ENCODE peak calls at places on chromosomes 13 and 19, in seven cellular contexts. One of them, this sample, is unnamed.

GRCh38 chr13:104740616-104741222 is 1674.5 kb upstream of the SLC10A2 start:
- DNase-seq in kidney epithelial cell: no peak
- DNase-seq in foreskin fibroblast: no peak
- DNase-seq in thoracic aorta: no peak
- DNase-seq in AG10803: no peak
- DNase-seq in fibroblast of pulmonary artery: no peak
- DNase-seq in astrocyte of the spinal cord: no peak
- DNase-seq in this sample: no peak

GRCh38 chr13:24661713-24662112 is 18.5 kb upstream of the ATP12A start:
- DNase-seq in AG10803: peak
- DNase-seq in kidney epithelial cell: no peak
- DNase-seq in astrocyte of the spinal cord: no peak
- DNase-seq in fibroblast of pulmonary artery: no peak
- DNase-seq in thoracic aorta: no peak
- DNase-seq in foreskin fibroblast: no peak
- DNase-seq in this sample: no peak

GRCh38 chr19:6417713-6418561 is 6.7 kb downstream of the KHSRP start:
- DNase-seq in foreskin fibroblast: no peak
- DNase-seq in thoracic aorta: no peak
- DNase-seq in astrocyte of the spinal cord: peak
- DNase-seq in AG10803: peak
- DNase-seq in kidney epithelial cell: no peak
- DNase-seq in fibroblast of pulmonary artery: peak
- DNase-seq in this sample: no peak

GRCh38 chr19:5182811-5183210 is 157.8 kb downstream of the PTPRS start:
- DNase-seq in thoracic aorta: no peak
- DNase-seq in foreskin fibroblast: no peak
- DNase-seq in kidney epithelial cell: no peak
- DNase-seq in astrocyte of the spinal cord: no peak
- DNase-seq in AG10803: peak
- DNase-seq in fibroblast of pulmonary artery: no peak
- DNase-seq in this sample: peak

GRCh38 chr19:44587863-44588752 is 25.3 kb upstream of the IGSF23 start:
- DNase-seq in foreskin fibroblast: peak
- DNase-seq in AG10803: peak
- DNase-seq in kidney epithelial cell: peak
- DNase-seq in thoracic aorta: no peak
- DNase-seq in astrocyte of the spinal cord: peak
- DNase-seq in fibroblast of pulmonary artery: peak
- DNase-seq in this sample: peak

GRCh38 chr19:3459322-3459881 is 20.9 kb downstream of the SMIM24 start:
- DNase-seq in AG10803: peak
- DNase-seq in fibroblast of pulmonary artery: peak
- DNase-seq in kidney epithelial cell: peak
- DNase-seq in astrocyte of the spinal cord: peak
- DNase-seq in foreskin fibroblast: peak
- DNase-seq in thoracic aorta: peak
- DNase-seq in this sample: peak

GRCh38 chr13:67137044-67137735 is 92.9 kb downstream of the PCDH9 start:
- DNase-seq in astrocyte of the spinal cord: peak
- DNase-seq in AG10803: no peak
- DNase-seq in kidney epithelial cell: no peak
- DNase-seq in fibroblast of pulmonary artery: peak
- DNase-seq in foreskin fibroblast: peak
- DNase-seq in thoracic aorta: no peak
- DNase-seq in this sample: no peak

GRCh38 chr13:100235311-100235901 is 146.5 kb downstream of the PCCA start:
- DNase-seq in fibroblast of pulmonary artery: peak
- DNase-seq in kidney epithelial cell: peak
- DNase-seq in AG10803: peak
- DNase-seq in astrocyte of the spinal cord: peak
- DNase-seq in thoracic aorta: no peak
- DNase-seq in foreskin fibroblast: peak
- DNase-seq in this sample: no peak

GRCh38 chr19:37470216-37470615 is 1.1 kb downstream of the ZNF570 start:
- DNase-seq in foreskin fibroblast: no peak
- DNase-seq in astrocyte of the spinal cord: no peak
- DNase-seq in thoracic aorta: no peak
- DNase-seq in kidney epithelial cell: no peak
- DNase-seq in fibroblast of pulmonary artery: no peak
- DNase-seq in AG10803: no peak
- DNase-seq in this sample: no peak
- H3K4me3 ChIP-seq in foreskin fibroblast: peak
- H3K4me3 ChIP-seq in astrocyte of the spinal cord: no peak
- H3K4me3 ChIP-seq in thoracic aorta: peak
- H3K4me3 ChIP-seq in kidney epithelial cell: no peak
- H3K4me3 ChIP-seq in fibroblast of pulmonary artery: peak
- H3K4me3 ChIP-seq in AG10803: peak
- H3K4me3 ChIP-seq in this sample: no peak

GRCh38 chr19:1651061-1651547 is 1.3 kb downstream of the TCF3 start:
- DNase-seq in fibroblast of pulmonary artery: peak
- DNase-seq in AG10803: peak
- DNase-seq in astrocyte of the spinal cord: no peak
- DNase-seq in foreskin fibroblast: no peak
- DNase-seq in kidney epithelial cell: no peak
- DNase-seq in thoracic aorta: no peak
- DNase-seq in this sample: no peak

GRCh38 chr19:1648156-1648925 is 4.1 kb downstream of the TCF3 start:
- DNase-seq in AG10803: no peak
- DNase-seq in thoracic aorta: no peak
- DNase-seq in astrocyte of the spinal cord: no peak
- DNase-seq in fibroblast of pulmonary artery: no peak
- DNase-seq in foreskin fibroblast: no peak
- DNase-seq in kidney epithelial cell: no peak
- DNase-seq in this sample: no peak

GRCh38 chr19:1648926-1649541 is 3.4 kb downstream of the TCF3 start:
- DNase-seq in fibroblast of pulmonary artery: no peak
- DNase-seq in astrocyte of the spinal cord: no peak
- DNase-seq in kidney epithelial cell: no peak
- DNase-seq in AG10803: no peak
- DNase-seq in foreskin fibroblast: no peak
- DNase-seq in thoracic aorta: no peak
- DNase-seq in this sample: no peak

GRCh38 chr19:1650627-1651009 is 1.8 kb downstream of the TCF3 start:
- DNase-seq in kidney epithelial cell: no peak
- DNase-seq in foreskin fibroblast: peak
- DNase-seq in AG10803: no peak
- DNase-seq in astrocyte of the spinal cord: peak
- DNase-seq in thoracic aorta: no peak
- DNase-seq in fibroblast of pulmonary artery: peak
- DNase-seq in this sample: no peak

DNA sequence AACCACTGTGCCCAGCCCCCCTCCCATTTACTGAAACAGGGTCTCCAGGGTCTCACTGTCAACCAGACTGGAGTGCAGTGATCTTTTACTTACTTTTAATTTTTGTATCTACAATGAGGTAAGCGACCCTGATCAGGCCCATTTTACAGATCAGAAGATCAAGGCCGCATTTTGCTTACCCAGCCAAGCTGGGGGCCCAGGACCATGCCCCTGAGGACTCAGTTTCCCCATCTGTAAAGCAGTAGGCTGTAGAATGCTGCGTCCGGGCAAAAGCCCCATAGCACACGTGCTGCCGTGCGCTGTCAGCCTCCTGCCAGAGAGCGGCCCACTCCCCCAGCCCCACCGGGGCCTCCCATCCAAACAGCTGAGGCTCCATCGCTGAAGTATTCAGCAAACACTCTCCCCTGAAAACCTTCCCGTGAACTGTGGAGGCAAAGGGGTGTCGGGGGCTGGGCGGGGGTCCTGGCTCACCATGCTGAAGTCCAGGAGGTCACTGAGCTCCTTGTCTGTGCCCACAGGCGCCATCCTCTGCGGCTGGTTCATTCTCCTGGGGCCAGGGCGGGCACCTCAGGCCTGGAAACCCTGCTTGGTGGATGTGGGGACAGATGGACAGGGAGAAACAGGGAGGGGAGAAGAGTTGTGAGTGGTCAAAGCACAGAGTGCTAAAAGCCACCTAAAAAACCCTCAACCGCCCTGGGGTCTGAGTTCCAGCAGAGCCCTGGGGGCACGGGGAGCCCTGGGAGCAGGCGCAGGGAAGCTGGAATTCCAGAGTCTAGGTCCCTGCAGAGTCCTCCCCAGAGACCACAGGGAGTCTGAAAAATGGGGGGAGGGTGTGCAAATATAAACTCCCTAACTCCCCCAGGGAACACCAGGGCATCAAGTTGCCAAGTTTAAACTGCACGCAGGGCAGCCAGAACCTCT is 2.4 kb downstream of the TCF3 start:
- DNase-seq in kidney epithelial cell: no peak
- DNase-seq in AG10803: no peak
- DNase-seq in foreskin fibroblast: no peak
- DNase-seq in thoracic aorta: no peak
- DNase-seq in astrocyte of the spinal cord: no peak
- DNase-seq in fibroblast of pulmonary artery: no peak
- DNase-seq in this sample: no peak
- H3K4me3 ChIP-seq in kidney epithelial cell: no peak
- H3K4me3 ChIP-seq in AG10803: peak
- H3K4me3 ChIP-seq in foreskin fibroblast: peak
- H3K4me3 ChIP-seq in thoracic aorta: peak
- H3K4me3 ChIP-seq in astrocyte of the spinal cord: peak
- H3K4me3 ChIP-seq in fibroblast of pulmonary artery: peak
- H3K4me3 ChIP-seq in this sample: no peak

GRCh38 chr13:114063545-114064515 is 68.6 kb downstream of the RASA3 start:
- DNase-seq in astrocyte of the spinal cord: peak
- DNase-seq in AG10803: peak
- DNase-seq in thoracic aorta: peak
- DNase-seq in kidney epithelial cell: no peak
- DNase-seq in foreskin fibroblast: peak
- DNase-seq in fibroblast of pulmonary artery: peak
- DNase-seq in this sample: peak
- H3K4me3 ChIP-seq in astrocyte of the spinal cord: peak
- H3K4me3 ChIP-seq in AG10803: peak
- H3K4me3 ChIP-seq in thoracic aorta: peak
- H3K4me3 ChIP-seq in kidney epithelial cell: no peak
- H3K4me3 ChIP-seq in foreskin fibroblast: peak
- H3K4me3 ChIP-seq in fibroblast of pulmonary artery: peak
- H3K4me3 ChIP-seq in this sample: peak

DNA sequence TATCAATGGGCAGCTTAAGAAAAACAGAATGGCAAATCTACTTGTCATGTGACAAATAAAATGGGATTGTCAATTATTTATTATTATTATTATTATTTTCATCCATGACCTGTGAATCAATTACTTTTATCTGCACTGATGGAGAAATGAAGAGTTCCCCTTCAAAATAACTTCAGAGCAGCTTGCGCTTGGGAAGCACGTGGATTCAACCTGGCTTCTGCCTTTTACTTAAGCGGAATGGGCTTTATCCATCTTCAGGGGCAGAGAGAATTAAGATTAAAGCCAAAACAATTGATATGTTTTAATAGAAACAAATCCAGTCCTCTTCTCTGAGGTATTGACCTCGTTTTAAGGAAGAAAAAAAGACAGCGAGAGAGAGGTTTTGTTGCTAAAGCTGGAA is 913 bp downstream of the SACS start:
- DNase-seq in fibroblast of pulmonary artery: no peak
- DNase-seq in AG10803: no peak
- DNase-seq in kidney epithelial cell: no peak
- DNase-seq in astrocyte of the spinal cord: peak
- DNase-seq in thoracic aorta: no peak
- DNase-seq in foreskin fibroblast: no peak
- DNase-seq in this sample: no peak
- H3K4me3 ChIP-seq in fibroblast of pulmonary artery: peak
- H3K4me3 ChIP-seq in AG10803: peak
- H3K4me3 ChIP-seq in kidney epithelial cell: peak
- H3K4me3 ChIP-seq in astrocyte of the spinal cord: peak
- H3K4me3 ChIP-seq in thoracic aorta: peak
- H3K4me3 ChIP-seq in foreskin fibroblast: peak
- H3K4me3 ChIP-seq in this sample: peak

GRCh38 chr19:952680-953500 is 27.1 kb downstream of the ARID3A start:
- DNase-seq in foreskin fibroblast: no peak
- DNase-seq in kidney epithelial cell: no peak
- DNase-seq in thoracic aorta: no peak
- DNase-seq in fibroblast of pulmonary artery: peak
- DNase-seq in AG10803: no peak
- DNase-seq in astrocyte of the spinal cord: no peak
- DNase-seq in this sample: no peak
- H3K4me3 ChIP-seq in foreskin fibroblast: peak
- H3K4me3 ChIP-seq in kidney epithelial cell: no peak
- H3K4me3 ChIP-seq in thoracic aorta: no peak
- H3K4me3 ChIP-seq in fibroblast of pulmonary artery: peak
- H3K4me3 ChIP-seq in AG10803: no peak
- H3K4me3 ChIP-seq in astrocyte of the spinal cord: no peak
- H3K4me3 ChIP-seq in this sample: no peak